ENCODE peak calls at places on chromosomes 3 and 15, in ten cellular contexts. One of them, this sample, is unnamed.

GRCh38 chr15:33190539-33190938 is 4.0 kb downstream of the FMN1 start:
- DNase-seq in T-helper 2 cell: no peak
- DNase-seq in amniotic stem cell: no peak
- DNase-seq in amniotic epithelial cell: no peak
- DNase-seq in aorta: no peak
- DNase-seq in IMR-90: no peak
- DNase-seq in activated gamma-delta T cell treated with Interleukin-2 at 50 U/mL for 16 hours: no peak
- DNase-seq in cardiac muscle cell: no peak
- DNase-seq in ecto neural progenitor cell: no peak
- DNase-seq in dermis blood vessel endothelial cell: no peak
- DNase-seq in this sample: no peak

GRCh38 chr3:24288538-24289236 is 206.0 kb downstream of the THRB start:
- DNase-seq in cardiac muscle cell: peak; percentile 60
- DNase-seq in amniotic epithelial cell: no peak
- DNase-seq in T-helper 2 cell: no peak
- DNase-seq in ecto neural progenitor cell: no peak
- DNase-seq in dermis blood vessel endothelial cell: no peak
- DNase-seq in amniotic stem cell: no peak
- DNase-seq in activated gamma-delta T cell treated with Interleukin-2 at 50 U/mL for 16 hours: no peak
- DNase-seq in aorta: peak; percentile 60
- DNase-seq in IMR-90: no peak
- DNase-seq in this sample: no peak

GRCh38 chr15:48062476-48062875 is 58.3 kb upstream of the SLC24A5 start:
- DNase-seq in activated gamma-delta T cell treated with Interleukin-2 at 50 U/mL for 16 hours: no peak
- DNase-seq in dermis blood vessel endothelial cell: peak; percentile 53
- DNase-seq in aorta: no peak
- DNase-seq in IMR-90: peak; percentile 61
- DNase-seq in ecto neural progenitor cell: no peak
- DNase-seq in amniotic stem cell: no peak
- DNase-seq in amniotic epithelial cell: peak; percentile 40
- DNase-seq in T-helper 2 cell: no peak
- DNase-seq in cardiac muscle cell: peak; percentile 11
- DNase-seq in this sample: peak; percentile 33

GRCh38 chr15:38197553-38197952 is 55.1 kb upstream of the SPRED1 start:
- DNase-seq in amniotic stem cell: no peak
- DNase-seq in activated gamma-delta T cell treated with Interleukin-2 at 50 U/mL for 16 hours: no peak
- DNase-seq in amniotic epithelial cell: no peak
- DNase-seq in aorta: no peak
- DNase-seq in cardiac muscle cell: peak; percentile 60
- DNase-seq in IMR-90: peak; percentile 11
- DNase-seq in dermis blood vessel endothelial cell: peak; percentile 28
- DNase-seq in ecto neural progenitor cell: no peak
- DNase-seq in T-helper 2 cell: no peak
- DNase-seq in this sample: no peak

GRCh38 chr3:50617911-50618481 is 1.0 kb downstream of the MAPKAPK3 start:
- DNase-seq in T-helper 2 cell: no peak
- DNase-seq in amniotic stem cell: no peak
- DNase-seq in activated gamma-delta T cell treated with Interleukin-2 at 50 U/mL for 16 hours: no peak
- DNase-seq in dermis blood vessel endothelial cell: no peak
- DNase-seq in IMR-90: no peak
- DNase-seq in cardiac muscle cell: no peak
- DNase-seq in ecto neural progenitor cell: no peak
- DNase-seq in amniotic epithelial cell: no peak
- DNase-seq in aorta: no peak
- DNase-seq in this sample: no peak

GRCh38 chr3:101479022-101479421 is 34.0 kb downstream of the SENP7 start:
- DNase-seq in T-helper 2 cell: no peak
- DNase-seq in aorta: no peak
- DNase-seq in amniotic stem cell: no peak
- DNase-seq in dermis blood vessel endothelial cell: no peak
- DNase-seq in cardiac muscle cell: no peak
- DNase-seq in activated gamma-delta T cell treated with Interleukin-2 at 50 U/mL for 16 hours: no peak
- DNase-seq in ecto neural progenitor cell: no peak
- DNase-seq in amniotic epithelial cell: no peak
- DNase-seq in IMR-90: no peak
- DNase-seq in this sample: no peak

GRCh38 chr3:123489400-123490004 is 40.6 kb upstream of the ADCY5 start:
- DNase-seq in activated gamma-delta T cell treated with Interleukin-2 at 50 U/mL for 16 hours: no peak
- DNase-seq in amniotic stem cell: peak; percentile 31
- DNase-seq in amniotic epithelial cell: peak; percentile 48
- DNase-seq in ecto neural progenitor cell: peak; percentile 83
- DNase-seq in dermis blood vessel endothelial cell: peak; percentile 74
- DNase-seq in T-helper 2 cell: no peak
- DNase-seq in aorta: peak; percentile 75
- DNase-seq in IMR-90: peak; percentile 56
- DNase-seq in cardiac muscle cell: peak; percentile 77
- DNase-seq in this sample: peak; percentile 67

GRCh38 chr15:85003593-85004312 is 22.1 kb downstream of the PDE8A start:
- DNase-seq in amniotic stem cell: no peak
- DNase-seq in activated gamma-delta T cell treated with Interleukin-2 at 50 U/mL for 16 hours: no peak
- DNase-seq in T-helper 2 cell: no peak
- DNase-seq in aorta: peak; percentile 56
- DNase-seq in dermis blood vessel endothelial cell: no peak
- DNase-seq in amniotic epithelial cell: no peak
- DNase-seq in IMR-90: no peak
- DNase-seq in cardiac muscle cell: no peak
- DNase-seq in ecto neural progenitor cell: no peak
- DNase-seq in this sample: no peak

GRCh38 chr15:53114960-53115359 is 324.8 kb upstream of the ONECUT1 start:
- DNase-seq in T-helper 2 cell: no peak
- DNase-seq in activated gamma-delta T cell treated with Interleukin-2 at 50 U/mL for 16 hours: no peak
- DNase-seq in amniotic epithelial cell: no peak
- DNase-seq in dermis blood vessel endothelial cell: no peak
- DNase-seq in cardiac muscle cell: no peak
- DNase-seq in amniotic stem cell: no peak
- DNase-seq in ecto neural progenitor cell: no peak
- DNase-seq in aorta: no peak
- DNase-seq in IMR-90: no peak
- DNase-seq in this sample: no peak

GRCh38 chr15:23687143-23687470 is at the start of gene NDN:
- DNase-seq in IMR-90: peak; percentile 52
- DNase-seq in activated gamma-delta T cell treated with Interleukin-2 at 50 U/mL for 16 hours: no peak
- DNase-seq in T-helper 2 cell: no peak
- DNase-seq in dermis blood vessel endothelial cell: peak; percentile 3
- DNase-seq in amniotic epithelial cell: peak; percentile 30
- DNase-seq in ecto neural progenitor cell: peak; percentile 77
- DNase-seq in amniotic stem cell: no peak
- DNase-seq in cardiac muscle cell: peak; percentile 68
- DNase-seq in aorta: peak; percentile 53
- DNase-seq in this sample: peak; percentile 3

GRCh38 chr3:132290833-132291232 is 26.4 kb upstream of the ACP3 start:
- DNase-seq in amniotic stem cell: no peak
- DNase-seq in ecto neural progenitor cell: no peak
- DNase-seq in aorta: no peak
- DNase-seq in activated gamma-delta T cell treated with Interleukin-2 at 50 U/mL for 16 hours: no peak
- DNase-seq in dermis blood vessel endothelial cell: no peak
- DNase-seq in amniotic epithelial cell: peak; percentile 69
- DNase-seq in IMR-90: peak; percentile 17
- DNase-seq in T-helper 2 cell: no peak
- DNase-seq in cardiac muscle cell: peak; percentile 85
- DNase-seq in this sample: no peak

GRCh38 chr3:28218917-28219198 is 22.6 kb upstream of the CMC1 start:
- DNase-seq in amniotic epithelial cell: no peak
- DNase-seq in activated gamma-delta T cell treated with Interleukin-2 at 50 U/mL for 16 hours: no peak
- DNase-seq in ecto neural progenitor cell: no peak
- DNase-seq in IMR-90: no peak
- DNase-seq in dermis blood vessel endothelial cell: no peak
- DNase-seq in amniotic stem cell: no peak
- DNase-seq in cardiac muscle cell: no peak
- DNase-seq in T-helper 2 cell: no peak
- DNase-seq in aorta: no peak
- DNase-seq in this sample: no peak

GRCh38 chr3:140128217-140129137 is 193.5 kb downstream of the CLSTN2 start:
- DNase-seq in IMR-90: peak; percentile 11
- DNase-seq in ecto neural progenitor cell: peak; percentile 64
- DNase-seq in cardiac muscle cell: peak; percentile 8
- DNase-seq in dermis blood vessel endothelial cell: peak; percentile 1
- DNase-seq in amniotic stem cell: no peak
- DNase-seq in amniotic epithelial cell: no peak
- DNase-seq in activated gamma-delta T cell treated with Interleukin-2 at 50 U/mL for 16 hours: no peak
- DNase-seq in aorta: no peak
- DNase-seq in T-helper 2 cell: no peak
- DNase-seq in this sample: peak; percentile 47

GRCh38 chr15:42194502-42194901 is 13.6 kb downstream of the VPS39 start:
- DNase-seq in cardiac muscle cell: peak; percentile 68
- DNase-seq in ecto neural progenitor cell: no peak
- DNase-seq in activated gamma-delta T cell treated with Interleukin-2 at 50 U/mL for 16 hours: no peak
- DNase-seq in IMR-90: peak; percentile 62
- DNase-seq in T-helper 2 cell: no peak
- DNase-seq in amniotic epithelial cell: peak; percentile 97
- DNase-seq in dermis blood vessel endothelial cell: no peak
- DNase-seq in aorta: no peak
- DNase-seq in amniotic stem cell: no peak
- DNase-seq in this sample: no peak

GRCh38 chr3:194129581-194130133 is 6.3 kb upstream of the HES1 start:
- DNase-seq in T-helper 2 cell: no peak
- DNase-seq in amniotic stem cell: no peak
- DNase-seq in activated gamma-delta T cell treated with Interleukin-2 at 50 U/mL for 16 hours: no peak
- DNase-seq in IMR-90: no peak
- DNase-seq in aorta: no peak
- DNase-seq in cardiac muscle cell: peak; percentile 93
- DNase-seq in dermis blood vessel endothelial cell: peak; percentile 41
- DNase-seq in amniotic epithelial cell: peak; percentile 93
- DNase-seq in ecto neural progenitor cell: peak; percentile 86
- DNase-seq in this sample: no peak

GRCh38 chr3:31984321-31984720 is 2.8 kb downstream of the ZNF860 start:
- DNase-seq in amniotic stem cell: no peak
- DNase-seq in amniotic epithelial cell: no peak
- DNase-seq in aorta: no peak
- DNase-seq in dermis blood vessel endothelial cell: no peak
- DNase-seq in T-helper 2 cell: no peak
- DNase-seq in IMR-90: no peak
- DNase-seq in ecto neural progenitor cell: no peak
- DNase-seq in cardiac muscle cell: no peak
- DNase-seq in activated gamma-delta T cell treated with Interleukin-2 at 50 U/mL for 16 hours: no peak
- DNase-seq in this sample: no peak

GRCh38 chr3:87088984-87089841 is 98.3 kb upstream of the VGLL3 start:
- DNase-seq in activated gamma-delta T cell treated with Interleukin-2 at 50 U/mL for 16 hours: no peak
- DNase-seq in amniotic stem cell: no peak
- DNase-seq in aorta: peak; percentile 85
- DNase-seq in T-helper 2 cell: no peak
- DNase-seq in IMR-90: peak; percentile 71
- DNase-seq in cardiac muscle cell: peak; percentile 93
- DNase-seq in ecto neural progenitor cell: no peak
- DNase-seq in dermis blood vessel endothelial cell: no peak
- DNase-seq in amniotic epithelial cell: peak; percentile 82
- DNase-seq in this sample: peak; percentile 3

GRCh38 chr3:69012836-69013255 is 638 bp downstream of the EOGT start:
- DNase-seq in aorta: peak; percentile 81
- DNase-seq in T-helper 2 cell: no peak
- DNase-seq in activated gamma-delta T cell treated with Interleukin-2 at 50 U/mL for 16 hours: no peak
- DNase-seq in cardiac muscle cell: peak; percentile 66
- DNase-seq in amniotic epithelial cell: no peak
- DNase-seq in ecto neural progenitor cell: peak; percentile 64
- DNase-seq in dermis blood vessel endothelial cell: peak; percentile 79
- DNase-seq in amniotic stem cell: no peak
- DNase-seq in IMR-90: peak; percentile 67
- DNase-seq in this sample: peak; percentile 65

GRCh38 chr15:57538822-57539221 is 52.9 kb upstream of the MYZAP start:
- DNase-seq in T-helper 2 cell: no peak
- DNase-seq in activated gamma-delta T cell treated with Interleukin-2 at 50 U/mL for 16 hours: no peak
- DNase-seq in dermis blood vessel endothelial cell: no peak
- DNase-seq in amniotic epithelial cell: no peak
- DNase-seq in ecto neural progenitor cell: no peak
- DNase-seq in IMR-90: no peak
- DNase-seq in amniotic stem cell: no peak
- DNase-seq in cardiac muscle cell: no peak
- DNase-seq in aorta: no peak
- DNase-seq in this sample: no peak

GRCh38 chr3:67863869-67864268 is 209.5 kb upstream of the SUCLG2 start:
- DNase-seq in activated gamma-delta T cell treated with Interleukin-2 at 50 U/mL for 16 hours: no peak
- DNase-seq in amniotic stem cell: no peak
- DNase-seq in dermis blood vessel endothelial cell: peak; percentile 52
- DNase-seq in cardiac muscle cell: no peak
- DNase-seq in aorta: no peak
- DNase-seq in T-helper 2 cell: no peak
- DNase-seq in amniotic epithelial cell: peak; percentile 35
- DNase-seq in ecto neural progenitor cell: no peak
- DNase-seq in IMR-90: peak; percentile 16
- DNase-seq in this sample: peak; percentile 9

GRCh38 chr3:13044496-13045244 is 28.6 kb downstream of the IQSEC1 start:
- DNase-seq in IMR-90: no peak
- DNase-seq in amniotic stem cell: no peak
- DNase-seq in amniotic epithelial cell: no peak
- DNase-seq in aorta: peak; percentile 35
- DNase-seq in activated gamma-delta T cell treated with Interleukin-2 at 50 U/mL for 16 hours: no peak
- DNase-seq in ecto neural progenitor cell: no peak
- DNase-seq in T-helper 2 cell: no peak
- DNase-seq in cardiac muscle cell: no peak
- DNase-seq in dermis blood vessel endothelial cell: no peak
- DNase-seq in this sample: no peak

GRCh38 chr15:73079570-73079969 is 27.3 kb downstream of the NEO1 start:
- DNase-seq in ecto neural progenitor cell: no peak
- DNase-seq in dermis blood vessel endothelial cell: peak; percentile 78
- DNase-seq in activated gamma-delta T cell treated with Interleukin-2 at 50 U/mL for 16 hours: no peak
- DNase-seq in amniotic epithelial cell: no peak
- DNase-seq in amniotic stem cell: no peak
- DNase-seq in cardiac muscle cell: peak; percentile 30
- DNase-seq in aorta: no peak
- DNase-seq in IMR-90: no peak
- DNase-seq in T-helper 2 cell: no peak
- DNase-seq in this sample: peak; percentile 83

GRCh38 chr3:8629151-8630021 is 15.2 kb downstream of the SSUH2 start:
- DNase-seq in dermis blood vessel endothelial cell: peak; percentile 77
- DNase-seq in cardiac muscle cell: peak; percentile 90
- DNase-seq in IMR-90: peak; percentile 86
- DNase-seq in amniotic epithelial cell: peak; percentile 73
- DNase-seq in T-helper 2 cell: peak; percentile 20
- DNase-seq in activated gamma-delta T cell treated with Interleukin-2 at 50 U/mL for 16 hours: no peak
- DNase-seq in aorta: peak; percentile 88
- DNase-seq in amniotic stem cell: peak; percentile 92
- DNase-seq in ecto neural progenitor cell: no peak
- DNase-seq in this sample: peak; percentile 45

GRCh38 chr3:165884518-165884917 is 47.3 kb upstream of the BCHE start:
- DNase-seq in IMR-90: no peak
- DNase-seq in dermis blood vessel endothelial cell: no peak
- DNase-seq in aorta: no peak
- DNase-seq in cardiac muscle cell: no peak
- DNase-seq in ecto neural progenitor cell: no peak
- DNase-seq in activated gamma-delta T cell treated with Interleukin-2 at 50 U/mL for 16 hours: no peak
- DNase-seq in amniotic stem cell: no peak
- DNase-seq in amniotic epithelial cell: peak; percentile 23
- DNase-seq in T-helper 2 cell: no peak
- DNase-seq in this sample: no peak

GRCh38 chr15:72706266-72706665 is 20.3 kb downstream of the BBS4 start:
- DNase-seq in aorta: no peak
- DNase-seq in activated gamma-delta T cell treated with Interleukin-2 at 50 U/mL for 16 hours: no peak
- DNase-seq in amniotic stem cell: no peak
- DNase-seq in dermis blood vessel endothelial cell: no peak
- DNase-seq in T-helper 2 cell: no peak
- DNase-seq in IMR-90: peak; percentile 59
- DNase-seq in amniotic epithelial cell: peak; percentile 21
- DNase-seq in cardiac muscle cell: no peak
- DNase-seq in ecto neural progenitor cell: no peak
- DNase-seq in this sample: no peak

GRCh38 chr3:172836390-172836997 is 86.0 kb downstream of the ECT2 start:
- DNase-seq in amniotic epithelial cell: peak; percentile 48
- DNase-seq in T-helper 2 cell: no peak
- DNase-seq in amniotic stem cell: no peak
- DNase-seq in cardiac muscle cell: peak; percentile 74
- DNase-seq in IMR-90: peak; percentile 34
- DNase-seq in ecto neural progenitor cell: no peak
- DNase-seq in aorta: no peak
- DNase-seq in activated gamma-delta T cell treated with Interleukin-2 at 50 U/mL for 16 hours: no peak
- DNase-seq in dermis blood vessel endothelial cell: peak; percentile 80
- DNase-seq in this sample: peak; percentile 65

GRCh38 chr3:133404925-133405324 is 5.1 kb downstream of the BFSP2 start:
- DNase-seq in T-helper 2 cell: no peak
- DNase-seq in ecto neural progenitor cell: no peak
- DNase-seq in amniotic stem cell: no peak
- DNase-seq in amniotic epithelial cell: no peak
- DNase-seq in IMR-90: no peak
- DNase-seq in activated gamma-delta T cell treated with Interleukin-2 at 50 U/mL for 16 hours: no peak
- DNase-seq in cardiac muscle cell: no peak
- DNase-seq in dermis blood vessel endothelial cell: no peak
- DNase-seq in aorta: no peak
- DNase-seq in this sample: no peak

GRCh38 chr15:52143862-52144261 is 31.3 kb upstream of the BCL2L10 start:
- DNase-seq in ecto neural progenitor cell: no peak
- DNase-seq in dermis blood vessel endothelial cell: peak; percentile 76
- DNase-seq in cardiac muscle cell: peak; percentile 94
- DNase-seq in IMR-90: peak; percentile 81
- DNase-seq in amniotic epithelial cell: peak; percentile 98
- DNase-seq in activated gamma-delta T cell treated with Interleukin-2 at 50 U/mL for 16 hours: no peak
- DNase-seq in amniotic stem cell: peak; percentile 38
- DNase-seq in aorta: no peak
- DNase-seq in T-helper 2 cell: no peak
- DNase-seq in this sample: no peak